ENCODE peak calls at places on chromosomes 11 and 22, in ten cellular contexts. B, P, O, M, Z, J, A, F, R and N are unnamed samples. For H3K9me3 and H3K4me1, the result is how much of the 10 kb centered on the place peaks cover.

GRCh38 chr22:17581631-17582030 is 18.3 kb downstream of the SLC25A18 start:
- DNase-seq in B (no peak), P (no peak), O (no peak), M (no peak), Z (no peak), J (no peak), A (no peak), F (no peak), R (no peak), N (no peak)

GRCh38 chr22:32103648-32104326 is 55.3 kb downstream of the C22orf42 start:
- DNase-seq in B (no peak), P (no peak), O (no peak), M (no peak), Z (peak), J (peak), A (no peak), F (no peak), R (peak), N (no peak)

GRCh38 chr11:19669511-19669910 is 43.1 kb upstream of the NAV2 start:
- DNase-seq in B (no peak), P (no peak), O (no peak), M (no peak), Z (no peak), J (no peak), A (no peak), F (no peak), R (no peak), N (no peak)

GRCh38 chr11:35852056-35852455 is 91.8 kb upstream of the LDLRAD3 start:
- DNase-seq in B (no peak), P (no peak), O (no peak), M (no peak), Z (no peak), J (no peak), A (peak), F (peak), R (peak), N (no peak)

GRCh38 chr11:35387341-35387982 is 31.9 kb downstream of the SLC1A2 start:
- DNase-seq in B (no peak), P (no peak), O (no peak), M (no peak), Z (no peak), J (no peak), A (no peak), F (no peak), R (no peak), N (no peak)

GRCh38 chr22:26848244-26848920 is 191.0 kb downstream of the MIAT start:
- DNase-seq in B (no peak), P (no peak), O (no peak), M (peak), Z (no peak), J (no peak), A (no peak), F (no peak), R (peak), N (no peak)

GRCh38 chr22:39215070-39215396 is 29.7 kb downstream of the PDGFB start:
- DNase-seq in B (no peak), P (no peak), O (peak), M (no peak), Z (no peak), J (no peak), A (no peak), F (peak), R (no peak), N (no peak)

GRCh38 chr11:37450613-37451012 is 852.6 kb upstream of the RAG2 start:
- DNase-seq in B (no peak), P (no peak), O (no peak), M (no peak), Z (no peak), J (no peak), A (no peak), F (no peak), R (no peak), N (no peak)

GRCh38 chr11:34860034-34860433 is 56.1 kb downstream of the APIP start:
- DNase-seq in B (no peak), P (no peak), O (no peak), M (no peak), Z (no peak), J (no peak), A (no peak), F (no peak), R (no peak), N (no peak)

GRCh38 chr22:32957093-32957835 is 100.9 kb downstream of the SYN3 start:
- DNase-seq in B (no peak), P (no peak), O (no peak), M (no peak), Z (peak), J (no peak), A (no peak), F (no peak), R (no peak), N (no peak)

GRCh38 chr22:19111140-19111539 is 11.1 kb downstream of the DGCR2 start:
- DNase-seq in B (no peak), P (no peak), O (no peak), M (no peak), Z (no peak), J (no peak), A (no peak), F (no peak), R (no peak), N (no peak)

GRCh38 chr22:19110064-19110458 is 12.2 kb downstream of the DGCR2 start:
- DNase-seq in B (no peak), P (peak), O (no peak), M (no peak), Z (no peak), J (no peak), A (no peak), F (no peak), R (no peak), N (no peak)

GRCh38 chr22:19107730-19108074 is 14.5 kb downstream of the DGCR2 start:
- DNase-seq in B (no peak), P (no peak), O (no peak), M (no peak), Z (no peak), J (no peak), A (no peak), F (no peak), R (no peak), N (no peak)

GRCh38 chr22:19108807-19109197 is 13.4 kb downstream of the DGCR2 start:
- DNase-seq in B (no peak), P (peak), O (no peak), M (no peak), Z (no peak), J (no peak), A (no peak), F (no peak), R (no peak), N (no peak)

GRCh38 chr22:19109198-19110063 is 12.8 kb downstream of the DGCR2 start:
- DNase-seq in B (no peak), P (peak), O (no peak), M (no peak), Z (no peak), J (no peak), A (peak), F (no peak), R (no peak), N (peak)
- TF ChIP-seq POLR2AphosphoS5 in B (no peak), P (peak), O (no peak), M (no peak), Z (no peak), J (no peak), A (peak), F (no peak), R (no peak), N (no peak)

GRCh38 chr11:27456140-27456801 is 16.3 kb downstream of the LGR4 start:
- DNase-seq in B (no peak), P (no peak), O (no peak), M (no peak), Z (no peak), J (no peak), A (no peak), F (no peak), R (no peak), N (no peak)

GRCh38 chr11:27460158-27460565 is 12.4 kb downstream of the LGR4 start:
- DNase-seq in B (no peak), P (no peak), O (no peak), M (no peak), Z (no peak), J (no peak), A (no peak), F (no peak), R (no peak), N (no peak)

GRCh38 chr11:27456802-27457329 is 15.7 kb downstream of the LGR4 start:
- DNase-seq in B (no peak), P (no peak), O (no peak), M (no peak), Z (no peak), J (no peak), A (no peak), F (no peak), R (no peak), N (no peak)

GRCh38 chr11:27459191-27459590 is 13.4 kb downstream of the LGR4 start:
- DNase-seq in B (no peak), P (no peak), O (no peak), M (no peak), Z (no peak), J (no peak), A (no peak), F (no peak), R (no peak), N (no peak)

DNA sequence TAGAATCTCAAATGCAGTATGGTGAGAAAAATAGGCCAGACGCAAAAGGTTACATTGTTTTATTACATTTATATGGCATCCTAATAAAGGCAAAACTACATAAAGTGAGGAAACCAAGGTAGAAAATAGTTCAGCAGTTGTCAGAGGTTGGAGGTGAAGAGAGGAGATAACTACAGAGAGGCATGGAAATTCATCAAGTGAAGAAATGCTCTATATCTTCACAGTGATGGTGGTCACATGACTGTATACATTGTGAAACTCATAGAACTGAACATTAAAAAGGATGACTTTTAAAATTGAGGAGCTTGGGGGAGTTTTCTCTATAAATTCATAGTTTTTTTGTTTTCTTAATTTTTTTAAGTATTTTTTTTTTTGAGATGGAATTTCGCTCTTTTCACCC is 14.4 kb downstream of the LGR4 start:
- DNase-seq in B (no peak), P (no peak), O (no peak), M (no peak), Z (no peak), J (no peak), A (no peak), F (no peak), R (no peak), N (no peak)
- H3K9me3 ChIP-seq in B (under half), P (under half), O (under half), M (under half), Z (under half), J (under half), A (under half), F (under half), R (under half), N (under half)

DNA sequence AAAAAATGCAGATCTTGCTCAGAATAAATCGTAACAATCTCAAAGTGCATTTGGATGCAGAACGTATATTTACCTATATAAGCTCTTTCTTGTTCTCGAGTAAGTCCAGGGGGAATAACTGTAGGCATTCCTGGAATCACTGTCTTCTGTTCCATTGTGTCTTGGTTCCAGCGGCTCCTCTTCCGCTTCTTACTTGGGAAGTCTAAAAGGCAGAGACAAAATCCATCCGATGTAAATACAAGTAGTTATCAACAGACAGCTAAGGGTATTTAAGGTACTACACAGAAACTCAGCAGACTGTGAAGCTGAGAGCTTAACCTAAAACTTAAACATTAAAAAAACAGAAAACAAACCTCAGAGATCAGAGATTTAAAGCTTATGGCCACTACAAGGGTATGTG is 1.9 kb downstream of the SF1 start:
- DNase-seq in B (no peak), P (no peak), O (no peak), M (no peak), Z (no peak), J (no peak), A (no peak), F (no peak), R (no peak), N (no peak)
- H3K4me1 ChIP-seq in B (under half), P (under half), O (half or more), M (half or more), Z (under half), J (under half), A (under half), F (half or more), R (half or more), N (under half)

DNA sequence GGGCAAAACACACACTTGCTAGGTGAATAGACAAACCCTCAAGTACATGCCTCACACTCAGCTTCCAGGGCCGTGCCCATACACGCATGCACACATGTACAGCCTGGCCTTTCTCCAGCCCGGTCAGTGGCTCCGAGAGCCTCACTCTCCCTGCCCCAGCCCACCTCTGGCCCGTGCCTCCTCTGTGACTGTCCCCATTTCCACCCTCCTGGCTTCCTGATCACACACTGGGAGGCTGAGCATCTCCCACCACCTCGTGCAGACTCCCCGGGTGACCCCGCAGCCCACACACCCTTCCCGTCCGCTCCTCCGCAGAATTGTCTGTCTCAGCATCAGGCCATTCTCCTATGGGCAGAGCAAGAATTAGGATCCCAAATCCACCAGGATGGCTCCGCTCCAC is 634.1 kb downstream of the TBC1D22A start:
- DNase-seq in B (no peak), P (no peak), O (peak), M (no peak), Z (no peak), J (no peak), A (no peak), F (no peak), R (no peak), N (no peak)
- TF ChIP-seq POLR2AphosphoS5 in B (no peak), P (no peak), O (no peak), M (no peak), Z (no peak), J (no peak), A (no peak), F (no peak), R (no peak), N (no peak)

DNA sequence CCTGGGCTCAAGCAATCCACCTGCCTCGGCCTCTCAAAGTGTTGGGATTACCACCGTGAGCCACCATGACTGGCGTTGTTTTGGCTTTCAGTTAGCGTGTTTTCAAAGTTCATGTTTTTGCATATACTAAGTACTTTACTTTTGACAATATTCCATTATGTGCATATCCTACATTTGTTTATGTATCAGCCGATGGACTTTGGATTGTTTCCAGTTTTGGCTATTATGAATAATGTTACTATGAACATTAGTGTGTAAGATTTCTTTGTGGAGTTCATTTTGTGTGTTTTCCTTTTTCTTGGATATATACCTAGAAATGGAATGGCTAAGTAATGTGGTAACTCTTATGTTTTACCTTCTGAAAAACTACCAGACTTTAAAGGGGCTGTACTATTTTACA is 9.9 kb downstream of the CSTF3 start:
- DNase-seq in B (no peak), P (no peak), O (no peak), M (no peak), Z (no peak), J (no peak), A (no peak), F (no peak), R (no peak), N (no peak)
- H3K9me3 ChIP-seq in B (under half), P (under half), O (under half), M (under half), Z (under half), J (under half), A (under half), F (under half), R (under half), N (under half)

GRCh38 chr11:67315325-67315909 is 12.1 kb downstream of the SSH3 start:
- DNase-seq in B (no peak), P (no peak), O (no peak), M (no peak), Z (no peak), J (no peak), A (no peak), F (no peak), R (no peak), N (no peak)
- H3K4me1 ChIP-seq in B (under half), P (half or more), O (under half), M (half or more), Z (under half), J (under half), A (under half), F (under half), R (under half), N (under half)

GRCh38 chr22:42934338-42934737 is 77.3 kb upstream of the ARFGAP3 start:
- DNase-seq in B (no peak), P (no peak), O (peak), M (no peak), Z (no peak), J (no peak), A (no peak), F (no peak), R (no peak), N (no peak)
- TF ChIP-seq POLR2AphosphoS5 in B (no peak), P (no peak), O (peak), M (no peak), Z (no peak), J (no peak), A (no peak), F (no peak), R (no peak), N (no peak)

GRCh38 chr22:48670747-48671146 is 1156.9 kb downstream of the BRD1 start:
- DNase-seq in B (no peak), P (no peak), O (no peak), M (no peak), Z (no peak), J (no peak), A (no peak), F (no peak), R (no peak), N (no peak)
- H3K9me3 ChIP-seq in B (under half), P (under half), O (under half), M (under half), Z (under half), J (under half), A (under half), F (under half), R (under half), N (under half)

GRCh38 chr11:128303383-128303782 is 284.0 kb downstream of the ETS1 start:
- DNase-seq in B (no peak), P (no peak), O (no peak), M (no peak), Z (no peak), J (no peak), A (no peak), F (no peak), R (no peak), N (no peak)
- H3K4me1 ChIP-seq in B (under half), P (under half), O (half or more), M (under half), Z (under half), J (under half), A (under half), F (under half), R (under half), N (under half)